ENCODE peak calls at places on chromosomes 11 and 22, in eight cellular contexts. One of them, this sample, is unnamed.

GRCh38 chr11:16893456-16894076 is 120.6 kb downstream of the PLEKHA7 start:
- DNase-seq in NCI-H446: no peak
- DNase-seq in GM13977: no peak
- DNase-seq in epithelial cell of esophagus: peak; percentile 54
- DNase-seq in NB4: no peak
- DNase-seq in Ammon's horn: no peak
- DNase-seq in NCI-H1417: no peak
- DNase-seq in COR-L47: no peak
- DNase-seq in this sample: no peak

GRCh38 chr22:49103314-49104052 is 724.2 kb downstream of the BRD1 start:
- DNase-seq in NCI-H446: no peak
- DNase-seq in GM13977: no peak
- DNase-seq in epithelial cell of esophagus: no peak
- DNase-seq in NB4: no peak
- DNase-seq in Ammon's horn: peak; percentile 72
- DNase-seq in NCI-H1417: no peak
- DNase-seq in COR-L47: peak; percentile 92
- DNase-seq in this sample: no peak

GRCh38 chr11:36512016-36512415 is 1.9 kb upstream of the TRAF6 start:
- DNase-seq in NCI-H446: no peak
- DNase-seq in GM13977: no peak
- DNase-seq in epithelial cell of esophagus: peak; percentile 48
- DNase-seq in NB4: no peak
- DNase-seq in Ammon's horn: no peak
- DNase-seq in NCI-H1417: no peak
- DNase-seq in COR-L47: no peak
- DNase-seq in this sample: no peak

GRCh38 chr22:42664976-42665831 is 16.0 kb upstream of the CYB5R3 start:
- DNase-seq in NCI-H446: no peak
- DNase-seq in GM13977: peak; percentile 59
- DNase-seq in epithelial cell of esophagus: no peak
- DNase-seq in NB4: no peak
- DNase-seq in Ammon's horn: no peak
- DNase-seq in NCI-H1417: no peak
- DNase-seq in COR-L47: no peak
- DNase-seq in this sample: no peak

GRCh38 chr11:75190652-75191329 is 39.9 kb downstream of the SLCO2B1 start:
- DNase-seq in NCI-H446: no peak
- DNase-seq in GM13977: no peak
- DNase-seq in epithelial cell of esophagus: no peak
- DNase-seq in NB4: no peak
- DNase-seq in Ammon's horn: no peak
- DNase-seq in NCI-H1417: no peak
- DNase-seq in COR-L47: no peak
- DNase-seq in this sample: no peak

GRCh38 chr11:104254347-104254746 is 90.4 kb upstream of the PDGFD start:
- DNase-seq in NCI-H446: peak; percentile 34
- DNase-seq in GM13977: peak; percentile 8
- DNase-seq in epithelial cell of esophagus: peak; percentile 69
- DNase-seq in NB4: peak; percentile 66
- DNase-seq in Ammon's horn: no peak
- DNase-seq in NCI-H1417: peak; percentile 17
- DNase-seq in COR-L47: no peak
- DNase-seq in this sample: peak; percentile 76

GRCh38 chr11:133693110-133693509 is 152.2 kb downstream of the SPATA19 start:
- DNase-seq in NCI-H446: no peak
- DNase-seq in GM13977: no peak
- DNase-seq in epithelial cell of esophagus: no peak
- DNase-seq in NB4: no peak
- DNase-seq in Ammon's horn: no peak
- DNase-seq in NCI-H1417: no peak
- DNase-seq in COR-L47: no peak
- DNase-seq in this sample: no peak

GRCh38 chr11:44010789-44011251 is 37.0 kb upstream of the ACCSL start:
- DNase-seq in NCI-H446: no peak
- DNase-seq in GM13977: no peak
- DNase-seq in epithelial cell of esophagus: no peak
- DNase-seq in NB4: no peak
- DNase-seq in Ammon's horn: no peak
- DNase-seq in NCI-H1417: no peak
- DNase-seq in COR-L47: no peak
- DNase-seq in this sample: peak; percentile 4

GRCh38 chr22:37403267-37403960 is 23.9 kb downstream of the ELFN2 start:
- DNase-seq in NCI-H446: peak; percentile 11
- DNase-seq in GM13977: no peak
- DNase-seq in epithelial cell of esophagus: no peak
- DNase-seq in NB4: no peak
- DNase-seq in Ammon's horn: no peak
- DNase-seq in NCI-H1417: no peak
- DNase-seq in COR-L47: no peak
- DNase-seq in this sample: no peak

GRCh38 chr22:39960791-39961746 is 872 bp downstream of the TMA7B start:
- DNase-seq in NCI-H446: no peak
- DNase-seq in GM13977: peak; percentile 85
- DNase-seq in epithelial cell of esophagus: peak; percentile 77
- DNase-seq in NB4: peak; percentile 94
- DNase-seq in Ammon's horn: no peak
- DNase-seq in NCI-H1417: no peak
- DNase-seq in COR-L47: no peak
- DNase-seq in this sample: no peak

GRCh38 chr11:27876209-27876775 is 176.0 kb upstream of the BDNF start:
- DNase-seq in NCI-H446: no peak
- DNase-seq in GM13977: no peak
- DNase-seq in epithelial cell of esophagus: no peak
- DNase-seq in NB4: no peak
- DNase-seq in Ammon's horn: no peak
- DNase-seq in NCI-H1417: no peak
- DNase-seq in COR-L47: no peak
- DNase-seq in this sample: no peak

GRCh38 chr11:74493816-74494630 is 499 bp upstream of the LIPT2 start:
- DNase-seq in NCI-H446: no peak
- DNase-seq in GM13977: no peak
- DNase-seq in epithelial cell of esophagus: peak; percentile 91
- DNase-seq in NB4: no peak
- DNase-seq in Ammon's horn: no peak
- DNase-seq in NCI-H1417: no peak
- DNase-seq in COR-L47: no peak
- DNase-seq in this sample: no peak

GRCh38 chr11:122069946-122070345 is 46.1 kb downstream of the BLID start:
- DNase-seq in NCI-H446: no peak
- DNase-seq in GM13977: peak; percentile 4
- DNase-seq in epithelial cell of esophagus: peak; percentile 56
- DNase-seq in NB4: peak; percentile 7
- DNase-seq in Ammon's horn: peak; percentile 92
- DNase-seq in NCI-H1417: peak; percentile 64
- DNase-seq in COR-L47: peak; percentile 23
- DNase-seq in this sample: peak; percentile 82

GRCh38 chr11:65493367-65494176 is 5.3 kb upstream of the MALAT1 start:
- DNase-seq in NCI-H446: no peak
- DNase-seq in GM13977: no peak
- DNase-seq in epithelial cell of esophagus: peak; percentile 100
- DNase-seq in NB4: peak; percentile 7
- DNase-seq in Ammon's horn: peak; percentile 34
- DNase-seq in NCI-H1417: no peak
- DNase-seq in COR-L47: no peak
- DNase-seq in this sample: peak; percentile 66

GRCh38 chr11:1161410-1162152 is 3.8 kb downstream of the MUC5AC start:
- DNase-seq in NCI-H446: no peak
- DNase-seq in GM13977: no peak
- DNase-seq in epithelial cell of esophagus: no peak
- DNase-seq in NB4: no peak
- DNase-seq in Ammon's horn: no peak
- DNase-seq in NCI-H1417: no peak
- DNase-seq in COR-L47: no peak
- DNase-seq in this sample: no peak

GRCh38 chr11:58498464-58498863 is 9.4 kb downstream of the OR5B21 start:
- DNase-seq in NCI-H446: no peak
- DNase-seq in GM13977: no peak
- DNase-seq in epithelial cell of esophagus: no peak
- DNase-seq in NB4: peak; percentile 19
- DNase-seq in Ammon's horn: no peak
- DNase-seq in NCI-H1417: no peak
- DNase-seq in COR-L47: no peak
- DNase-seq in this sample: no peak

GRCh38 chr11:130473795-130474377 is 25.4 kb downstream of the ADAMTS15 start:
- DNase-seq in NCI-H446: no peak
- DNase-seq in GM13977: no peak
- DNase-seq in epithelial cell of esophagus: no peak
- DNase-seq in NB4: no peak
- DNase-seq in Ammon's horn: no peak
- DNase-seq in NCI-H1417: no peak
- DNase-seq in COR-L47: no peak
- DNase-seq in this sample: no peak

GRCh38 chr11:71083105-71083504 is 169.3 kb downstream of the SHANK2 start:
- DNase-seq in NCI-H446: no peak
- DNase-seq in GM13977: no peak
- DNase-seq in epithelial cell of esophagus: no peak
- DNase-seq in NB4: no peak
- DNase-seq in Ammon's horn: no peak
- DNase-seq in NCI-H1417: no peak
- DNase-seq in COR-L47: no peak
- DNase-seq in this sample: no peak

GRCh38 chr11:128052912-128053641 is 534.3 kb downstream of the ETS1 start:
- DNase-seq in NCI-H446: no peak
- DNase-seq in GM13977: no peak
- DNase-seq in epithelial cell of esophagus: peak; percentile 80
- DNase-seq in NB4: peak; percentile 42
- DNase-seq in Ammon's horn: no peak
- DNase-seq in NCI-H1417: no peak
- DNase-seq in COR-L47: no peak
- DNase-seq in this sample: no peak

GRCh38 chr11:108926522-108927380 is 261.9 kb downstream of the DDX10 start:
- DNase-seq in NCI-H446: no peak
- DNase-seq in GM13977: no peak
- DNase-seq in epithelial cell of esophagus: no peak
- DNase-seq in NB4: no peak
- DNase-seq in Ammon's horn: no peak
- DNase-seq in NCI-H1417: no peak
- DNase-seq in COR-L47: no peak
- DNase-seq in this sample: peak; percentile 35

GRCh38 chr11:94895451-94895850 is 77.9 kb downstream of the CWC15 start:
- DNase-seq in NCI-H446: peak; percentile 22
- DNase-seq in GM13977: no peak
- DNase-seq in epithelial cell of esophagus: peak; percentile 52
- DNase-seq in NB4: no peak
- DNase-seq in Ammon's horn: no peak
- DNase-seq in NCI-H1417: no peak
- DNase-seq in COR-L47: no peak
- DNase-seq in this sample: no peak

GRCh38 chr11:67022961-67023956 is at the start of gene SYT12:
- DNase-seq in NCI-H446: no peak
- DNase-seq in GM13977: no peak
- DNase-seq in epithelial cell of esophagus: peak; percentile 46
- DNase-seq in NB4: peak; percentile 11
- DNase-seq in Ammon's horn: no peak
- DNase-seq in NCI-H1417: peak; percentile 75
- DNase-seq in COR-L47: peak; percentile 19
- DNase-seq in this sample: no peak

GRCh38 chr11:19670030-19670761 is 42.4 kb upstream of the NAV2 start:
- DNase-seq in NCI-H446: no peak
- DNase-seq in GM13977: no peak
- DNase-seq in epithelial cell of esophagus: peak; percentile 42
- DNase-seq in NB4: no peak
- DNase-seq in Ammon's horn: no peak
- DNase-seq in NCI-H1417: peak; percentile 71
- DNase-seq in COR-L47: no peak
- DNase-seq in this sample: no peak

GRCh38 chr22:26573026-26573662 is 16.8 kb downstream of the TPST2 start:
- DNase-seq in NCI-H446: no peak
- DNase-seq in GM13977: no peak
- DNase-seq in epithelial cell of esophagus: no peak
- DNase-seq in NB4: peak; percentile 86
- DNase-seq in Ammon's horn: peak; percentile 64
- DNase-seq in NCI-H1417: no peak
- DNase-seq in COR-L47: no peak
- DNase-seq in this sample: no peak

GRCh38 chr11:67318239-67318555 is 14.9 kb downstream of the SSH3 start:
- DNase-seq in NCI-H446: no peak
- DNase-seq in GM13977: no peak
- DNase-seq in epithelial cell of esophagus: no peak
- DNase-seq in NB4: no peak
- DNase-seq in Ammon's horn: no peak
- DNase-seq in NCI-H1417: no peak
- DNase-seq in COR-L47: no peak
- DNase-seq in this sample: no peak